ENCODE peak calls at places on chromosome 1, in six cellular contexts. D, E, S, G, T and B are unnamed samples.

GRCh38 chr1:92755541-92756351 is 29.2 kb downstream of the EVI5 start:
- DNase-seq in D (no peak), E (no peak), S (no peak), G (no peak), T (no peak), B (peak; percentile 90)

GRCh38 chr1:218209351-218209861 is 75.7 kb upstream of the RRP15 start:
- DNase-seq in D (peak; percentile 92), E (peak; percentile 57), S (no peak), G (no peak), T (no peak), B (peak; percentile 84)

GRCh38 chr1:112296908-112297307 is 99.1 kb upstream of the CTTNBP2NL start:
- DNase-seq in D (no peak), E (no peak), S (no peak), G (no peak), T (no peak), B (no peak)

GRCh38 chr1:228274452-228275153 is 66.8 kb downstream of the OBSCN start:
- DNase-seq in D (no peak), E (no peak), S (no peak), G (no peak), T (no peak), B (no peak)

GRCh38 chr1:93874025-93874651 is 4.9 kb downstream of the DNTTIP2 start:
- DNase-seq in D (peak; percentile 39), E (no peak), S (peak; percentile 31), G (peak; percentile 12), T (no peak), B (peak; percentile 63)

GRCh38 chr1:160375788-160376524 is 9.1 kb downstream of the NHLH1 start:
- DNase-seq in D (peak; percentile 84), E (no peak), S (no peak), G (peak; percentile 54), T (no peak), B (peak; percentile 55)

GRCh38 chr1:232127190-232127589 is 500.6 kb downstream of the DISC1 start:
- DNase-seq in D (peak; percentile 91), E (no peak), S (no peak), G (no peak), T (no peak), B (peak; percentile 95)

GRCh38 chr1:117627562-117628165 is 21.8 kb downstream of the TENT5C start:
- DNase-seq in D (no peak), E (no peak), S (no peak), G (no peak), T (no peak), B (no peak)

GRCh38 chr1:220113136-220113695 is 19.3 kb downstream of the IARS2 start:
- DNase-seq in D (peak; percentile 25), E (no peak), S (no peak), G (no peak), T (peak; percentile 15), B (peak; percentile 57)

GRCh38 chr1:213519098-213519497 is 468.1 kb downstream of the RPS6KC1 start:
- DNase-seq in D (no peak), E (no peak), S (no peak), G (no peak), T (no peak), B (no peak)

GRCh38 chr1:205358579-205358978 is 1.9 kb upstream of the KLHDC8A start:
- DNase-seq in D (no peak), E (no peak), S (no peak), G (no peak), T (no peak), B (no peak)

GRCh38 chr1:156262461-156263287 is 14.8 kb upstream of the PAQR6 start:
- DNase-seq in D (peak; percentile 85), E (peak; percentile 57), S (no peak), G (no peak), T (no peak), B (peak; percentile 93)

GRCh38 chr1:231192620-231193163 is 30.8 kb downstream of the TRIM67 start:
- DNase-seq in D (no peak), E (no peak), S (no peak), G (no peak), T (no peak), B (no peak)